ENCODE peak calls at places on chromosomes 16 and 17, in ten cellular contexts. P, R, C, V, T, L, M, K, F and U are unnamed samples.

GRCh38 chr17:64441772-64442549 is 7.0 kb upstream of the MILR1 start:
- DNase-seq in P (peak), R (peak), C (no peak), V (no peak), T (no peak), L (no peak), M (peak), K (no peak), F (no peak), U (peak)

GRCh38 chr17:20216154-20216815 is 207.1 kb downstream of the SPECC1 start:
- DNase-seq in P (no peak), R (no peak), C (no peak), V (peak), T (no peak), L (no peak), M (no peak), K (no peak), F (no peak), U (no peak)

GRCh38 chr16:9644258-9644657 is 538.0 kb downstream of the GRIN2A start:
- DNase-seq in P (no peak), R (no peak), C (no peak), V (no peak), T (no peak), L (no peak), M (no peak), K (no peak), F (no peak), U (no peak)

GRCh38 chr16:9311303-9311954 is 220.0 kb downstream of the HAPSTR1 start:
- DNase-seq in P (no peak), R (no peak), C (no peak), V (no peak), T (no peak), L (peak), M (no peak), K (no peak), F (no peak), U (no peak)

GRCh38 chr17:8053600-8053999 is 14.7 kb downstream of the ALOX15B start:
- DNase-seq in P (no peak), R (no peak), C (no peak), V (no peak), T (no peak), L (no peak), M (no peak), K (no peak), F (no peak), U (no peak)

GRCh38 chr16:49663081-49664057 is 192.5 kb downstream of the ZNF423 start:
- DNase-seq in P (no peak), R (peak), C (no peak), V (no peak), T (no peak), L (no peak), M (no peak), K (no peak), F (no peak), U (no peak)

GRCh38 chr17:80364091-80364691 is 50.8 kb upstream of the ENDOV start:
- DNase-seq in P (no peak), R (no peak), C (peak), V (no peak), T (no peak), L (no peak), M (peak), K (no peak), F (peak), U (peak)

GRCh38 chr17:29617125-29617480 is 5.6 kb downstream of the CORO6 start:
- DNase-seq in P (peak), R (peak), C (peak), V (no peak), T (peak), L (no peak), M (no peak), K (no peak), F (peak), U (no peak)

GRCh38 chr16:51531271-51531670 is 380.2 kb upstream of the SALL1 start:
- DNase-seq in P (no peak), R (no peak), C (no peak), V (no peak), T (no peak), L (no peak), M (no peak), K (no peak), F (no peak), U (no peak)

GRCh38 chr16:88461291-88462269 is 8.5 kb downstream of the ZFPM1 start:
- DNase-seq in P (no peak), R (no peak), C (no peak), V (no peak), T (no peak), L (peak), M (no peak), K (no peak), F (no peak), U (no peak)

GRCh38 chr17:75394332-75394918 is 11.1 kb downstream of the GRB2 start:
- DNase-seq in P (no peak), R (no peak), C (no peak), V (no peak), T (no peak), L (no peak), M (no peak), K (no peak), F (no peak), U (no peak)

GRCh38 chr17:46878055-46878454 is 26.7 kb downstream of the WNT9B start:
- DNase-seq in P (no peak), R (peak), C (no peak), V (no peak), T (no peak), L (no peak), M (no peak), K (no peak), F (no peak), U (no peak)

GRCh38 chr17:68777243-68777855 is 176.2 kb upstream of the FAM20A start:
- DNase-seq in P (peak), R (peak), C (peak), V (peak), T (no peak), L (no peak), M (peak), K (no peak), F (peak), U (no peak)